ENCODE peak calls at places on chromosomes 16 and 17, in five cellular contexts. L is hepatocyte, D is midbrain, E is activated T-cell treated with anti-CD3 and anti-CD28 coated beads for 1 hour, N is RCC 7860. K is an unnamed sample.

GRCh38 chr17:17391575-17392370 is 85.0 kb upstream of the MED9 start:
- DNase-seq in L (no peak), D (no peak), E (peak), N (no peak), K (peak)

GRCh38 chr17:40063915-40064531 is 1.3 kb downstream of the THRA start:
- DNase-seq in L (no peak), D (no peak), E (no peak), N (no peak), K (peak)

GRCh38 chr17:66714046-66715023 is 120.6 kb upstream of the CACNG5 start:
- DNase-seq in L (no peak), D (peak), E (no peak), N (no peak), K (no peak)

GRCh38 chr16:87368029-87368765 is 15.4 kb downstream of the FBXO31 start:
- DNase-seq in L (no peak), D (no peak), E (no peak), N (no peak), K (no peak)

GRCh38 chr16:83954577-83955016 is 1.6 kb downstream of the OSGIN1 start:
- DNase-seq in L (peak), D (no peak), E (no peak), N (peak), K (peak)

GRCh38 chr16:83539736-83540490 is 267.9 kb upstream of the HSBP1 start:
- DNase-seq in L (no peak), D (no peak), E (no peak), N (no peak), K (no peak)

GRCh38 chr16:54542805-54543504 is 256.4 kb upstream of the IRX3 start:
- DNase-seq in L (no peak), D (no peak), E (no peak), N (no peak), K (no peak)

GRCh38 chr16:17866991-17867390 is 396.2 kb upstream of the XYLT1 start:
- DNase-seq in L (no peak), D (no peak), E (no peak), N (no peak), K (no peak)

GRCh38 chr16:75288596-75289120 is 37.2 kb upstream of the BCAR1 start:
- DNase-seq in L (no peak), D (no peak), E (peak), N (no peak), K (no peak)

GRCh38 chr16:12802661-12803060 is 1.0 kb downstream of the CPPED1 start:
- DNase-seq in L (no peak), D (no peak), E (no peak), N (no peak), K (peak)

GRCh38 chr17:41464682-41465081 is 2.5 kb downstream of the KRT32 start:
- DNase-seq in L (peak), D (no peak), E (no peak), N (peak), K (peak)

GRCh38 chr16:11901091-11901490 is 14.7 kb downstream of the GSPT1 start:
- DNase-seq in L (no peak), D (no peak), E (no peak), N (no peak), K (peak)

GRCh38 chr17:80455784-80456183 is 20.6 kb downstream of the NPTX1 start:
- DNase-seq in L (no peak), D (no peak), E (no peak), N (no peak), K (peak)

GRCh38 chr16:48829361-48829760 is 219.4 kb upstream of the N4BP1 start:
- DNase-seq in L (no peak), D (no peak), E (no peak), N (no peak), K (no peak)

GRCh38 chr16:55657616-55658015 is 1.8 kb downstream of the SLC6A2 start:
- DNase-seq in L (no peak), D (no peak), E (no peak), N (no peak), K (no peak)

GRCh38 chr16:66480265-66481080 is 53.4 kb downstream of the BEAN1 start:
- DNase-seq in L (no peak), D (no peak), E (no peak), N (no peak), K (peak)